ENCODE peak calls at places on chromosomes 16 and 17, in seven cellular contexts. One of them, this sample, is unnamed.

GRCh38 chr17:10681866-10682446 is 15.4 kb downstream of the SCO1 start:
- DNase-seq in AG04450: no peak
- DNase-seq in vagina: no peak
- DNase-seq in pancreas: no peak
- DNase-seq in body of pancreas: no peak
- DNase-seq in neural progenitor cell: no peak
- DNase-seq in adrenal gland: no peak
- DNase-seq in this sample: no peak

GRCh38 chr16:89097528-89097846 is 3.8 kb downstream of the ACSF3 start:
- DNase-seq in adrenal gland: no peak
- DNase-seq in pancreas: no peak
- DNase-seq in neural progenitor cell: no peak
- DNase-seq in vagina: no peak
- DNase-seq in AG04450: no peak
- DNase-seq in body of pancreas: no peak
- DNase-seq in this sample: no peak

GRCh38 chr17:81520021-81520894 is 7.7 kb upstream of the ACTG1 start:
- DNase-seq in pancreas: peak
- DNase-seq in vagina: no peak
- DNase-seq in body of pancreas: peak
- DNase-seq in neural progenitor cell: peak
- DNase-seq in adrenal gland: no peak
- DNase-seq in AG04450: no peak
- DNase-seq in this sample: peak

GRCh38 chr16:80984124-80984892 is 22.4 kb downstream of the CMC2 start:
- DNase-seq in vagina: no peak
- DNase-seq in pancreas: no peak
- DNase-seq in adrenal gland: no peak
- DNase-seq in AG04450: no peak
- DNase-seq in body of pancreas: no peak
- DNase-seq in neural progenitor cell: no peak
- DNase-seq in this sample: no peak

GRCh38 chr17:79123988-79124387 is 49.4 kb downstream of the ENGASE start:
- DNase-seq in pancreas: no peak
- DNase-seq in neural progenitor cell: no peak
- DNase-seq in AG04450: no peak
- DNase-seq in vagina: no peak
- DNase-seq in body of pancreas: no peak
- DNase-seq in adrenal gland: no peak
- DNase-seq in this sample: no peak

GRCh38 chr16:1788708-1789100 is 4.8 kb downstream of the IGFALS start:
- DNase-seq in neural progenitor cell: no peak
- DNase-seq in adrenal gland: no peak
- DNase-seq in pancreas: no peak
- DNase-seq in body of pancreas: no peak
- DNase-seq in AG04450: no peak
- DNase-seq in vagina: no peak
- DNase-seq in this sample: peak

GRCh38 chr16:23952128-23953041 is 116.6 kb downstream of the PRKCB start:
- DNase-seq in AG04450: no peak
- DNase-seq in neural progenitor cell: peak
- DNase-seq in body of pancreas: no peak
- DNase-seq in adrenal gland: peak
- DNase-seq in pancreas: peak
- DNase-seq in vagina: no peak
- DNase-seq in this sample: no peak

GRCh38 chr17:81277938-81278693 is 17.0 kb downstream of the SLC38A10 start:
- DNase-seq in pancreas: no peak
- DNase-seq in vagina: no peak
- DNase-seq in adrenal gland: no peak
- DNase-seq in AG04450: no peak
- DNase-seq in body of pancreas: no peak
- DNase-seq in neural progenitor cell: no peak
- DNase-seq in this sample: no peak

GRCh38 chr16:70664325-70665112 is 18.2 kb downstream of the IL34 start:
- DNase-seq in AG04450: no peak
- DNase-seq in vagina: no peak
- DNase-seq in body of pancreas: no peak
- DNase-seq in pancreas: no peak
- DNase-seq in neural progenitor cell: no peak
- DNase-seq in adrenal gland: no peak
- DNase-seq in this sample: peak

GRCh38 chr17:2631211-2631610 is 37.8 kb downstream of the PAFAH1B1 start:
- DNase-seq in body of pancreas: no peak
- DNase-seq in adrenal gland: no peak
- DNase-seq in pancreas: no peak
- DNase-seq in AG04450: no peak
- DNase-seq in neural progenitor cell: peak
- DNase-seq in vagina: no peak
- DNase-seq in this sample: no peak
- H3K4me3 ChIP-seq in body of pancreas: no peak
- H3K4me3 ChIP-seq in adrenal gland: no peak
- H3K4me3 ChIP-seq in pancreas: no peak
- H3K4me3 ChIP-seq in AG04450: no peak
- H3K4me3 ChIP-seq in neural progenitor cell: no peak
- H3K4me3 ChIP-seq in vagina: no peak
- H3K4me3 ChIP-seq in this sample: no peak

GRCh38 chr16:22063888-22064467 is 28.4 kb upstream of the VWA3A start:
- DNase-seq in pancreas: no peak
- DNase-seq in body of pancreas: no peak
- DNase-seq in adrenal gland: no peak
- DNase-seq in neural progenitor cell: peak
- DNase-seq in vagina: no peak
- DNase-seq in AG04450: no peak
- DNase-seq in this sample: no peak
- TF ChIP-seq CTCF in pancreas: no peak
- TF ChIP-seq CTCF in body of pancreas: no peak
- TF ChIP-seq CTCF in adrenal gland: no peak
- TF ChIP-seq CTCF in neural progenitor cell: no peak
- TF ChIP-seq CTCF in vagina: no peak
- TF ChIP-seq CTCF in AG04450: no peak
- TF ChIP-seq CTCF in this sample: no peak

DNA sequence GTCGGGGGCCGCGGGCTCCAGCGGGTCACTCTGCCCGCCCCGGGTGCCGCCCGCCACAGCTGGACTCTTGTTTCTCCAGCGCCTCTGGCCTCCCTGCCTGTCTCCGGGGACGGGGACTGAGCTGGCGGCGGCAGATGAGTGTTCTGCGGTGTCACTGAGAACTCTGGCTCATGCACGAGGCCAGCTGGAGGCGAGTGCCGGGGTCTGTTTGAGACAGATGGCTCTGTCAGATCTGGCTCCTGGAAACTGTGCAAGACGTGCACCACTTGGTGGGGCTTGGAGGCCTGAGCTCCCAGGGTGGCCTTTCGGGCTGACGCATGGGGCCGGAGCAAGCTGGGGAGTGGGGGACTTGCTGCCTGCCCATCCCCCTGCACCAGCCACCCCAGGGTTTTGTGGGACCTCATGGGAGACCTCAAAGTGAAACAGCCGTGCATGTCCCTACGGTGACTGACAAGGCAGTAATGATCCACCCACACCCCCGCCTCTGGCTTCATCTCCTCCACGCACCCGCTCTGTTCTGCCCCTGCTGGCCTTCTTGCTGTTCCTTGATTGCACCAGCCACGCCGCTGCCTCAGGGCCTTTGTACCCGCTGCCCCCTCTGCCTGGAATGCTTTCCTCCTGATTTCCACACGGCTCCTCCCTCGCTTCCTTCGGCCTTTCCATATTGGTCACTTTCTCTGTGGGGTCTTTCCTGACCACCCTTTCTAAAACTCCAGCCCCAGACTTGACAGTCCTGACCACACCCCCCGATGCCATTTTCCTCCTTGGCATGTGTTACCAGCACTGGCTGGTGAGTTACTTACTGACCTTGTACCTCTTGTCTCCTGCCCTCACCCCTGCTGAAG is 174.9 kb upstream of the CIBAR2 start:
- DNase-seq in AG04450: no peak
- DNase-seq in pancreas: no peak
- DNase-seq in neural progenitor cell: no peak
- DNase-seq in body of pancreas: no peak
- DNase-seq in vagina: no peak
- DNase-seq in adrenal gland: peak
- DNase-seq in this sample: no peak
- H3K27ac ChIP-seq in AG04450: peak
- H3K27ac ChIP-seq in pancreas: no peak
- H3K27ac ChIP-seq in neural progenitor cell: no peak
- H3K27ac ChIP-seq in body of pancreas: no peak
- H3K27ac ChIP-seq in vagina: peak
- H3K27ac ChIP-seq in adrenal gland: peak
- H3K27ac ChIP-seq in this sample: no peak

GRCh38 chr17:48569676-48570324 is 8.3 kb downstream of the HOXB4 start:
- DNase-seq in pancreas: no peak
- DNase-seq in AG04450: no peak
- DNase-seq in adrenal gland: no peak
- DNase-seq in body of pancreas: no peak
- DNase-seq in vagina: no peak
- DNase-seq in neural progenitor cell: no peak
- DNase-seq in this sample: no peak

GRCh38 chr17:48571826-48572417 is 6.2 kb downstream of the HOXB4 start:
- DNase-seq in adrenal gland: no peak
- DNase-seq in body of pancreas: no peak
- DNase-seq in pancreas: no peak
- DNase-seq in AG04450: no peak
- DNase-seq in vagina: no peak
- DNase-seq in neural progenitor cell: no peak
- DNase-seq in this sample: no peak

GRCh38 chr17:48568499-48569259 is 9.5 kb downstream of the HOXB4 start:
- DNase-seq in vagina: no peak
- DNase-seq in pancreas: no peak
- DNase-seq in AG04450: no peak
- DNase-seq in neural progenitor cell: no peak
- DNase-seq in body of pancreas: no peak
- DNase-seq in adrenal gland: no peak
- DNase-seq in this sample: no peak

GRCh38 chr17:48571024-48571818 is 6.9 kb downstream of the HOXB4 start:
- DNase-seq in vagina: no peak
- DNase-seq in adrenal gland: no peak
- DNase-seq in body of pancreas: no peak
- DNase-seq in pancreas: no peak
- DNase-seq in neural progenitor cell: no peak
- DNase-seq in AG04450: no peak
- DNase-seq in this sample: no peak

GRCh38 chr17:48570325-48571023 is 7.7 kb downstream of the HOXB4 start:
- DNase-seq in adrenal gland: no peak
- DNase-seq in pancreas: no peak
- DNase-seq in AG04450: no peak
- DNase-seq in neural progenitor cell: no peak
- DNase-seq in vagina: no peak
- DNase-seq in body of pancreas: no peak
- DNase-seq in this sample: no peak
- H3K4me3 ChIP-seq in adrenal gland: no peak
- H3K4me3 ChIP-seq in pancreas: no peak
- H3K4me3 ChIP-seq in AG04450: peak
- H3K4me3 ChIP-seq in neural progenitor cell: no peak
- H3K4me3 ChIP-seq in vagina: no peak
- H3K4me3 ChIP-seq in body of pancreas: no peak
- H3K4me3 ChIP-seq in this sample: no peak

GRCh38 chr17:75515523-75516254 is at the start of gene CASKIN2:
- DNase-seq in AG04450: peak
- DNase-seq in adrenal gland: peak
- DNase-seq in pancreas: peak
- DNase-seq in vagina: no peak
- DNase-seq in body of pancreas: peak
- DNase-seq in neural progenitor cell: peak
- DNase-seq in this sample: peak
- TF ChIP-seq CTCF in AG04450: peak
- TF ChIP-seq CTCF in adrenal gland: peak
- TF ChIP-seq CTCF in pancreas: peak
- TF ChIP-seq CTCF in vagina: peak
- TF ChIP-seq CTCF in body of pancreas: peak
- TF ChIP-seq CTCF in neural progenitor cell: peak
- TF ChIP-seq CTCF in this sample: peak

DNA sequence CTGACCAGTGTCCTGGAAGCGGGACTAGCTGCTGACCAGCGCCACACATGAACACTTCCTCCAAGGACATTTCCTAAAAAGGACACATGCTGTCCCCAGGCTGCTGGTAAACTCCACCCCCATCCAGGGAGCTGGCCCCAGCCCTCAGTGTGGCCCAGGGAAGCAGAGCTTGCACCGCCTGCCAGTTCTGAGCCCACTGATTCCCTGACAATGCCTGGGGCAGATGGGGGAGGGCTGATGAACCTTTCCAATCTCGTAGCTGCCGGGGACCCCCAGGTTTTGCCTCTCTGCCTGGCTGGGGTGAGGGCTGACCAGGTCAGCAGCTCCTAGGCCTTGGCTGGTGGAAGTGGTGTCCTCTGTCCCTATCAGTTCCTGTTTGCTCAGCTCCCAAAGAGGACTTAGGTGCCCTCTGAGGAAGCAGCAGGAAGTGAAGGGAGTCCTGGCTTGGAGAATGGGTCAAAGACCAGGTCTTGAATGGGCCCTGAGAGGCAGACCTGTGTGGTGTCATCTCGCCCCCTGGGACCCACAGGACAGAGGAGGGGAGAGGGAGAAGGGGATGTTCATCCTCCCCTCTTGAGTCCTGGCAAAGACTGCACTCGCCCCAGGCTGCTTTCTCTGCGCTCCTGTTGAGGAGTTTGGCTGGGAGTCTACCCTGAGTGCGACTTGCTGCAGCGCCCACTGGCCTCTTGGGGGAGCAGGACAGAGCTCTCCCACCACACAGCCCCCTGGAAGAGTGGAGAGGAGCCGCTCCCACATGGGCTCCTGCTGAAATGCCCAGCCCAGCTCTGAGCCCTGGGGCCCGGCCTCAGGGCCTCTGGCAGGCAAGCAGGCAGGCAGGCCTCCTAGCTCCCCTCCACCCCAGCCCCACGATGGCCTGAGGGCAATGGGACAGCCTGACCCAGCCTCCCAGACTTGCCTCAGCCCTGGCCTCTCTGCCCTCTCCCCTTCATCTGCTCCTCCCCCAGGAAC is 16.8 kb downstream of the PDK2 start:
- DNase-seq in pancreas: peak
- DNase-seq in neural progenitor cell: peak
- DNase-seq in adrenal gland: peak
- DNase-seq in body of pancreas: peak
- DNase-seq in AG04450: no peak
- DNase-seq in vagina: no peak
- DNase-seq in this sample: no peak
- H3K27ac ChIP-seq in pancreas: no peak
- H3K27ac ChIP-seq in neural progenitor cell: peak
- H3K27ac ChIP-seq in adrenal gland: peak
- H3K27ac ChIP-seq in body of pancreas: peak
- H3K27ac ChIP-seq in AG04450: no peak
- H3K27ac ChIP-seq in vagina: peak
- H3K27ac ChIP-seq in this sample: no peak

GRCh38 chr17:68981288-68981687 is 26.1 kb upstream of the ABCA8 start:
- DNase-seq in body of pancreas: peak
- DNase-seq in vagina: no peak
- DNase-seq in adrenal gland: peak
- DNase-seq in AG04450: peak
- DNase-seq in neural progenitor cell: no peak
- DNase-seq in pancreas: peak
- DNase-seq in this sample: no peak
- H3K4me3 ChIP-seq in body of pancreas: no peak
- H3K4me3 ChIP-seq in vagina: peak
- H3K4me3 ChIP-seq in adrenal gland: no peak
- H3K4me3 ChIP-seq in AG04450: peak
- H3K4me3 ChIP-seq in neural progenitor cell: no peak
- H3K4me3 ChIP-seq in pancreas: no peak
- H3K4me3 ChIP-seq in this sample: no peak

DNA sequence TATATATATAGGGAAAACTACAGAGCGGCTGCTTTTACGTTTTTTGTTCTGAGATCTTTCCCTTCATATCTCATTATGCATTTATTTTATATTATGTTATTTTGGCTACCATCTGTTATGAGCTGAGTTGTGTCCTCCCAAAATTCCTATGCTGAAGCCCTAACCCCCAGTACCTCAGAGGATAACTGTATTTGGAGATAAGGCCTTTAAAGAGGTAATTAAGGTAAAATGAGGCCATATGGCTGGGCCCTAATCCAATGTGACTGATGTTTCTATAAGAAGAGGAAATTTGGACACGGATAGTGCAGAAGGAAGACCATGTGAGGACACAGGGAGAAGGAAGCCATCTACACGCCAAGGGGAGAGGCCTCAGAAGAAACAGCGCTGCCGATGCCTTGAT is 557.8 kb upstream of the CDH5 start:
- DNase-seq in pancreas: no peak
- DNase-seq in adrenal gland: no peak
- DNase-seq in AG04450: no peak
- DNase-seq in body of pancreas: no peak
- DNase-seq in neural progenitor cell: no peak
- DNase-seq in vagina: no peak
- DNase-seq in this sample: no peak
- TF ChIP-seq CTCF in pancreas: no peak
- TF ChIP-seq CTCF in adrenal gland: no peak
- TF ChIP-seq CTCF in AG04450: no peak
- TF ChIP-seq CTCF in body of pancreas: no peak
- TF ChIP-seq CTCF in neural progenitor cell: no peak
- TF ChIP-seq CTCF in vagina: no peak
- TF ChIP-seq CTCF in this sample: no peak

This sample was measured in RWPE2.